ENCODE peak calls at places on chromosome 2, in six cellular contexts. K is IMR-90, X is neuronal stem cell, C is trophoblast cell, R is H1, G is mesenchymal stem cell. Y is an unnamed sample.

GRCh38 chr2:64646007-64646880 is 7.5 kb downstream of the SERTAD2 start:
- DNase-seq in K (peak), G (peak), C (peak), X (peak), R (no peak), Y (peak)

GRCh38 chr2:42339191-42339912 is 21.7 kb downstream of the COX7A2L start:
- DNase-seq in C (no peak), X (no peak), G (no peak), R (no peak), K (no peak), Y (peak)

GRCh38 chr2:217404236-217404760 is 544.4 kb upstream of the TNP1 start:
- DNase-seq in G (no peak), C (no peak), R (no peak), X (no peak), K (no peak), Y (no peak)

GRCh38 chr2:122519806-122520205 is 764.4 kb downstream of the TSN start:
- DNase-seq in R (no peak), C (no peak), X (no peak), K (no peak), G (no peak), Y (peak)

GRCh38 chr2:71824436-71824835 is 323.2 kb downstream of the CYP26B1 start:
- DNase-seq in X (no peak), R (no peak), G (no peak), K (no peak), C (no peak), Y (no peak)

GRCh38 chr2:142580691-142581090 is 296.8 kb upstream of the KYNU start:
- DNase-seq in K (no peak), X (no peak), G (no peak), C (peak), R (no peak), Y (no peak)

GRCh38 chr2:129823044-129823443 is 156.4 kb upstream of the RAB6C start:
- DNase-seq in K (no peak), R (no peak), C (no peak), X (no peak), G (no peak), Y (no peak)

GRCh38 chr2:240391111-240392051 is 44.1 kb upstream of the GPC1 start:
- DNase-seq in R (no peak), K (no peak), X (no peak), G (no peak), C (no peak), Y (no peak)

GRCh38 chr2:114812261-114812660 is 369.8 kb downstream of the DPP10 start:
- DNase-seq in G (no peak), X (no peak), C (no peak), K (no peak), R (no peak), Y (no peak)

GRCh38 chr2:54967759-54968365 is 82.4 kb downstream of the RTN4 start:
- DNase-seq in K (no peak), X (no peak), G (no peak), C (no peak), R (no peak), Y (no peak)

GRCh38 chr2:20656561-20656960 is 5.7 kb upstream of the HS1BP3 start:
- DNase-seq in K (no peak), R (no peak), C (no peak), X (no peak), G (no peak), Y (no peak)

GRCh38 chr2:127747621-127748020 is 46.3 kb downstream of the SFT2D3 start:
- DNase-seq in G (no peak), X (no peak), C (no peak), R (no peak), K (no peak), Y (no peak)

GRCh38 chr2:69200107-69200520 is 186.9 kb downstream of the GFPT1 start:
- DNase-seq in K (peak), X (no peak), C (peak), G (peak), R (no peak), Y (no peak)

GRCh38 chr2:46802665-46803550 is 112.7 kb downstream of the MCFD2 start:
- DNase-seq in R (no peak), G (no peak), X (no peak), K (no peak), C (no peak), Y (no peak)

GRCh38 chr2:213108308-213108707 is 43.1 kb downstream of the IKZF2 start:
- DNase-seq in X (no peak), C (no peak), K (no peak), G (no peak), R (no peak), Y (no peak)

GRCh38 chr2:218229851-218230250 is 12.9 kb downstream of the ARPC2 start:
- DNase-seq in C (peak), K (no peak), X (no peak), G (peak), R (no peak), Y (no peak)

GRCh38 chr2:148812306-148812705 is 62.7 kb upstream of the KIF5C start:
- DNase-seq in C (no peak), G (no peak), R (no peak), X (no peak), K (peak), Y (no peak)

GRCh38 chr2:146852661-146853060 is 992.2 kb upstream of the ACVR2A start:
- DNase-seq in K (no peak), X (no peak), C (no peak), R (no peak), G (no peak), Y (no peak)

GRCh38 chr2:26575836-26576564 is 65.2 kb downstream of the CIB4 start:
- DNase-seq in G (no peak), R (no peak), X (no peak), C (no peak), K (no peak), Y (no peak)

GRCh38 chr2:157874997-157875719 is 972 bp downstream of the ACVR1 start:
- DNase-seq in R (no peak), K (peak), G (peak), C (no peak), X (peak), Y (peak)

GRCh38 chr2:131105950-131106801 is 1.0 kb downstream of the PLEKHB2 start:
- DNase-seq in K (peak), R (no peak), C (peak), X (no peak), G (peak), Y (peak)

GRCh38 chr2:220745682-220746081 is 826.4 kb downstream of the EPHA4 start:
- DNase-seq in X (no peak), K (no peak), C (no peak), R (no peak), G (peak), Y (no peak)

GRCh38 chr2:163701399-163702195 is 34.2 kb downstream of the FIGN start:
- DNase-seq in K (peak), C (no peak), R (no peak), X (no peak), G (peak), Y (no peak)

GRCh38 chr2:163697429-163697828 is 38.4 kb downstream of the FIGN start:
- DNase-seq in R (no peak), X (no peak), K (no peak), C (no peak), G (no peak), Y (peak)

GRCh38 chr2:163703386-163703785 is 32.4 kb downstream of the FIGN start:
- DNase-seq in C (no peak), G (no peak), K (no peak), R (no peak), X (no peak), Y (peak)

GRCh38 chr2:163697846-163698637 is 37.8 kb downstream of the FIGN start:
- DNase-seq in K (no peak), G (no peak), X (no peak), R (no peak), C (no peak), Y (peak)

DNA sequence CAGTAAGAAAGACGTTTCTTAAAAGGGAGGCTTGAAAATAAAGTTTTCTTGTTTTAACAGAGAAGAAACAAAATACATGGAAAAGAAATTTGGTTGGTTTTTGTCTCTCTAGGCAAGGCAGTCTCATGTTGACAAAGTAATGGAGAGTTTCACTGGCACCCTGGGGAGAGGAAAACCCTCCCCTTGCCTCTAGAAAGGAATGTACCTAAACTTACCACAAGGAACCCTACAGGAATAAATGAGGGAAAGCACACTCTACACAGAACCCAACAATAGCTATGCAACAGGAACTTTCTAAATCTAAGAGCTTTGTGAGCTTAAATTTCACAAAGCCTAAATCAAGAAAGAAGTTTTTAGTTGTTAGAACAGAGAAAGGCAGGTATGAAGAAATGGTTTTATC is 37.0 kb downstream of the FIGN start:
- DNase-seq in C (no peak), K (no peak), G (no peak), X (peak), R (peak), Y (peak)
- H2AK5ac ChIP-seq in C (no peak), K (no peak), G (no peak), X (no peak), R (no peak), Y (no peak)

GRCh38 chr2:104452558-104452957 is 401.4 kb upstream of the POU3F3 start:
- DNase-seq in C (no peak), G (no peak), R (no peak), K (no peak), X (no peak), Y (no peak)

GRCh38 chr2:104444840-104445239 is 409.1 kb upstream of the POU3F3 start:
- DNase-seq in R (no peak), X (no peak), K (no peak), G (no peak), C (peak), Y (no peak)

GRCh38 chr2:104447831-104448434 is 406.0 kb upstream of the POU3F3 start:
- DNase-seq in R (no peak), G (no peak), C (no peak), X (no peak), K (no peak), Y (no peak)

GRCh38 chr2:104444392-104444791 is 409.5 kb upstream of the POU3F3 start:
- DNase-seq in K (no peak), G (no peak), X (no peak), C (no peak), R (no peak), Y (no peak)

GRCh38 chr2:104448661-104449410 is 405.1 kb upstream of the POU3F3 start:
- DNase-seq in G (no peak), R (no peak), C (no peak), K (no peak), X (no peak), Y (no peak)
- H3K4me3 ChIP-seq in G (no peak), R (no peak), C (no peak), K (no peak), X (no peak), Y (no peak)

GRCh38 chr2:63614448-63614968 is 25.7 kb downstream of the MDH1 start:
- DNase-seq in C (peak), X (peak), G (peak), K (peak), R (no peak), Y (peak)
- H2AK5ac ChIP-seq in C (peak), X (no peak), G (no peak), K (no peak), R (peak), Y (peak)

GRCh38 chr2:191566347-191566746 is 111.6 kb upstream of the NABP1 start:
- DNase-seq in K (peak), R (peak), G (peak), C (peak), X (peak), Y (peak)

GRCh38 chr2:191565647-191566198 is 112.2 kb upstream of the NABP1 start:
- DNase-seq in X (no peak), C (peak), G (no peak), R (no peak), K (no peak), Y (peak)

GRCh38 chr2:191571163-191571769 is 106.7 kb upstream of the NABP1 start:
- DNase-seq in R (no peak), X (no peak), C (peak), G (peak), K (peak), Y (peak)

GRCh38 chr2:191569025-191569424 is 108.9 kb upstream of the NABP1 start:
- DNase-seq in K (no peak), G (no peak), R (no peak), X (no peak), C (no peak), Y (peak)

GRCh38 chr2:191567229-191567628 is 110.7 kb upstream of the NABP1 start:
- DNase-seq in G (no peak), R (no peak), K (no peak), C (no peak), X (no peak), Y (no peak)
- H3K4me3 ChIP-seq in G (no peak), R (no peak), K (no peak), C (no peak), X (no peak), Y (no peak)

GRCh38 chr2:49123600-49123999 is 30.7 kb downstream of the FSHR start:
- DNase-seq in R (no peak), C (no peak), X (no peak), K (no peak), G (no peak), Y (peak)

DNA sequence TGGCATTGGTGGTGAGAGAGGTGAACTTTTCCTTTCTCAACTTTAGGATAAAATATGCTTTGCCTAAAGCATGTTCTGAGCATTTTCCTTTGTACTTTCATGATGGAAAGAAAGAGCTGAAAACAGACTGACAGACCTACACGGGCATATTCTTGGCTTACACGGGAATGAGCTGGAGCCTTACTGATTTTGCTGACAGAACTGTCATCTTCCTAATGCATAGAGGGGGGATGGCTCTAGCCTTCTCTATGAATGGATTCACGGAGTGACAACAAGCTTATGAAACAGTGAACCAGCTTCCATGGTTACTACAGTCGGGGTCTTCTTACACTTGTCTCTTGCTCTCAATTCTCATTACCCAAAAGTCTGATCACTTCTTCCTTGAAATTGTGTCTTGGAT is 32.2 kb downstream of the FSHR start:
- DNase-seq in R (no peak), G (no peak), C (no peak), K (no peak), X (no peak), Y (no peak)
- H2AK5ac ChIP-seq in R (no peak), G (no peak), C (no peak), K (no peak), X (no peak), Y (no peak)